ENCODE peak calls at places on chromosome 4, in five cellular contexts. B is breast epithelium, Z is A549, Y is endodermal cell, P is lower lobe of right lung. S is an unnamed sample.

GRCh38 chr4:158799013-158799770 is 30.4 kb downstream of the FNIP2 start:
- DNase-seq in B (no peak), P (no peak), Y (no peak), Z (no peak), S (no peak)

GRCh38 chr4:53682908-53683307 is 91.6 kb upstream of the LNX1 start:
- DNase-seq in P (no peak), B (no peak), Y (no peak), Z (no peak), S (no peak)

GRCh38 chr4:76546282-76547166 is 111.5 kb downstream of the SHROOM3 start:
- DNase-seq in B (no peak), Z (no peak), Y (peak; percentile 64), P (peak; percentile 50), S (peak; percentile 87)

GRCh38 chr4:8832130-8832930 is 39.3 kb downstream of the HMX1 start:
- DNase-seq in Y (peak; percentile 36), Z (no peak), B (peak; percentile 24), P (peak; percentile 14), S (no peak)

GRCh38 chr4:168221298-168221697 is 97.3 kb downstream of the DDX60 start:
- DNase-seq in Y (no peak), P (no peak), Z (no peak), B (no peak), S (no peak)

GRCh38 chr4:139782926-139783542 is 117.4 kb downstream of the MGST2 start:
- DNase-seq in B (no peak), Y (no peak), Z (no peak), P (no peak), S (no peak)

GRCh38 chr4:101191302-101192098 is 155.8 kb downstream of the PPP3CA start:
- DNase-seq in Y (peak; percentile 72), Z (peak; percentile 88), P (peak; percentile 47), B (peak; percentile 56), S (no peak)

GRCh38 chr4:113641025-113641431 is 120.5 kb downstream of the CAMK2D start:
- DNase-seq in Y (no peak), P (no peak), Z (peak; percentile 19), B (no peak), S (no peak)

GRCh38 chr4:103482893-103483292 is 236.9 kb downstream of the TACR3 start:
- DNase-seq in Y (no peak), P (no peak), B (no peak), Z (no peak), S (no peak)

GRCh38 chr4:150173420-150173819 is 95.2 kb downstream of the DCLK2 start:
- DNase-seq in B (no peak), Y (no peak), Z (no peak), P (no peak), S (no peak)

GRCh38 chr4:79964715-79965345 is 108.2 kb downstream of the ANTXR2 start:
- DNase-seq in Z (no peak), Y (peak; percentile 90), B (no peak), P (peak; percentile 37), S (no peak)

GRCh38 chr4:159191989-159192388 is 89.1 kb downstream of the RAPGEF2 start:
- DNase-seq in P (no peak), B (no peak), Y (peak; percentile 62), Z (peak; percentile 75), S (peak; percentile 21)

GRCh38 chr4:184409911-184410692 is 64.2 kb downstream of the IRF2 start:
- DNase-seq in P (no peak), Z (no peak), B (no peak), Y (no peak), S (no peak)

GRCh38 chr4:128782076-128782715 is 27.3 kb upstream of the JADE1 start:
- DNase-seq in Y (peak; percentile 78), Z (peak; percentile 38), B (no peak), P (no peak), S (no peak)

GRCh38 chr4:61204353-61204752 is 4.2 kb downstream of the ADGRL3 start:
- DNase-seq in B (no peak), P (no peak), Z (no peak), Y (no peak), S (no peak)

GRCh38 chr4:104815593-104816156 is 321.0 kb upstream of the CXXC4 start:
- DNase-seq in Z (peak; percentile 5), P (no peak), B (no peak), Y (no peak), S (no peak)

GRCh38 chr4:86092684-86093083 is 267.2 kb downstream of the MAPK10 start:
- DNase-seq in Z (peak; percentile 63), P (no peak), B (no peak), Y (no peak), S (no peak)

GRCh38 chr4:147689062-147689461 is 5.1 kb upstream of the PRMT9 start:
- DNase-seq in Z (no peak), Y (no peak), B (no peak), P (no peak), S (no peak)

GRCh38 chr4:140211693-140212092 is 57.7 kb upstream of the MAML3 start:
- DNase-seq in Z (no peak), P (no peak), B (no peak), Y (no peak), S (no peak)

GRCh38 chr4:53786632-53787031 is 195.3 kb upstream of the LNX1 start:
- DNase-seq in Y (no peak), B (no peak), Z (no peak), P (no peak), S (no peak)

GRCh38 chr4:95949136-95949765 is 109.4 kb downstream of the PDHA2 start:
- DNase-seq in Z (no peak), Y (no peak), B (no peak), P (no peak), S (no peak)

GRCh38 chr4:2337896-2338295 is 76.0 kb upstream of the MXD4 start:
- DNase-seq in B (peak; percentile 27), Z (no peak), Y (no peak), P (no peak), S (no peak)

GRCh38 chr4:151098191-151098590 is 1.2 kb upstream of the RPS3A start:
- DNase-seq in Z (no peak), Y (no peak), B (no peak), P (no peak), S (no peak)

GRCh38 chr4:85496933-85497332 is 22.0 kb downstream of the ARHGAP24 start:
- DNase-seq in P (no peak), Y (no peak), B (no peak), Z (peak; percentile 54), S (no peak)

GRCh38 chr4:159899596-159899995 is 796.7 kb downstream of the RAPGEF2 start:
- DNase-seq in Y (no peak), P (no peak), B (no peak), Z (peak; percentile 0), S (no peak)

GRCh38 chr4:139919513-139919912 is 234.5 kb downstream of the MAML3 start:
- DNase-seq in B (no peak), Z (peak; percentile 24), P (no peak), Y (no peak), S (peak; percentile 89)

GRCh38 chr4:126856906-126857305 is 775.9 kb upstream of the INTU start:
- DNase-seq in B (no peak), Z (no peak), P (no peak), Y (no peak), S (no peak)

GRCh38 chr4:57691370-57691769 is 581.2 kb upstream of the IGFBP7 start:
- DNase-seq in P (no peak), Z (no peak), Y (no peak), B (no peak), S (no peak)

GRCh38 chr4:185742766-185743165 is 69.2 kb downstream of the SORBS2 start:
- DNase-seq in Y (no peak), Z (no peak), P (no peak), B (no peak), S (peak; percentile 22)

GRCh38 chr4:108446554-108446953 is 173.8 kb upstream of the RPL34 start:
- DNase-seq in B (no peak), Z (no peak), P (no peak), Y (no peak), S (no peak)

GRCh38 chr4:186726440-186727148 is 2.9 kb upstream of the FAT1 start:
- DNase-seq in P (peak; percentile 65), B (peak; percentile 74), Z (peak; percentile 81), Y (peak; percentile 92), S (peak; percentile 87)

GRCh38 chr4:173990126-173990878 is 293.2 kb downstream of the FBXO8 start:
- DNase-seq in Z (peak; percentile 32), B (no peak), Y (peak; percentile 57), P (no peak), S (peak; percentile 10)
- H3K4me3 ChIP-seq in Z (no peak overlapping the region), B (no peak overlapping the region), Y (no peak overlapping the region), P (no peak overlapping the region), S (no peak overlapping the region)

DNA sequence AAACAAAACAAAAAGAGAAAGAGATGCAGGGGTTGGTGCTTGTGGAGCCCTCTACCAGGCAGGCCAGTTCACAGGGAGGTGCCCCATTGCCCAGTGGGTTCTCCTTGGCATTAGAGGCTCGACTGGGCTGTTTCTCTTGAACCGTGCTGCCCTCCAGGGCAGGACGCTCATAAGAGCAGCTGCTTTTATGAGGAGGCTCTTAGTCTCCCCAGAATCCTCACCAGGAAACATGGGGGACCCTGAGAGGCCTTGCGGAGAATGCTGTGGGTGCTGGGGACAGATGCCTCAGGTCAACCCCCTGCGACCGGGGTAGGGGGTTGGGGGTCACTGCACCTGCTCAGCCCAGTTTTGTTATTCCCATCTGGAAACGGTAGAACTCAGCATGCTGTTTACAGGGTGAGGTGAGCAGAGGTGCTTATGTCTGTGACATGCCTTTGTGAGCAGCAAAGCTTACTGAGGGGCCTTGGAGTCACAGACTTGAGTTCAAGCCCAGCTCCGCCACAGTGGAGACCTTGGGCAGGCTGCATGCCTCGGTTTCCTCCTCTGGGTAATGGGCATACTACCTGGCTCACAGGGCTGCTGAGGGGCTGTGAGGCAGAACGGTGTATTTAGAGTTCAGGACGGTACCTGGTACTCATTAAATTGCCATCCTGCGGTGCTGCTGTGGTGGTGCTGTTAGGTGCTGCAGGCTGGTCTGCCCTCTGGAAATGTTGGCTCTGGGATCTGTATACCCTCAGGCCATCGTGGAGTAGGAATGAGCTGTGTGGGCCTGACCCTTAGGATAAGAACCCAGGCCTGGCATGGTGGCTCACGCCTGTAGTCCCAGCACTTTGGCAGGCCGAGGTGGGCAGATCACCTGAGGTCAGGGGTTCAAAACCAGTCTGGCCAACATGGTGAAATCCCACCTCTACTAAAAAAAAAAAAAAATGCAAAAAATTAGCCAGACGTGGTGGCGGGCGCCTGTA is 5.7 kb downstream of the TBC1D14 start:
- DNase-seq in B (no peak), Z (no peak), P (no peak), Y (no peak), S (no peak)
- H3K4me1 ChIP-seq in B (peaks cover 22% of the 10 kb centered on the region), Z (peaks cover 46% of the 10 kb centered on the region), P (peaks cover 75% of the 10 kb centered on the region), Y (peaks cover 2% of the 10 kb centered on the region), S (peaks cover 13% of the 10 kb centered on the region)

DNA sequence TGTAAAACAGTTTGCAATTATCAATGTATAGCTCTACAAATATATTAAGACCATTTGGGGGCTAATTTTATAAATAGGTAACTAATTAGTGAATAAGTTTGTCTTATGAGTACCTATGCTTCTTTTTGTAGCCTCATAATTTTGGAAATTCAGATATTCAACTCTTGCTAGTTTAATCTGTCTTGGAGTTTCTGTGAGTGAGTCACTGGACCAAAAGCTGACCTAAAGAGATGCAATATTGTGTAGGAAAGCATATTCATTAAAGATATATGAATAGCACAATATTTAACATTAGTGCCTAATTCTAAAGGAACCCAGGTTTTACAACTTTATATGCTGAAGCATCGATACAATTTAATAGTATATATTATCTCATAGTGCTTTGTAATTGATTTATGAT is 161.3 kb upstream of the PCDH18 start:
- DNase-seq in Z (no peak), Y (no peak), P (no peak), B (no peak), S (no peak)
- H3K27ac ChIP-seq in Z (no peak overlapping the region), Y (no peak overlapping the region), P (no peak overlapping the region), B (no peak overlapping the region), S (no peak overlapping the region)

DNA sequence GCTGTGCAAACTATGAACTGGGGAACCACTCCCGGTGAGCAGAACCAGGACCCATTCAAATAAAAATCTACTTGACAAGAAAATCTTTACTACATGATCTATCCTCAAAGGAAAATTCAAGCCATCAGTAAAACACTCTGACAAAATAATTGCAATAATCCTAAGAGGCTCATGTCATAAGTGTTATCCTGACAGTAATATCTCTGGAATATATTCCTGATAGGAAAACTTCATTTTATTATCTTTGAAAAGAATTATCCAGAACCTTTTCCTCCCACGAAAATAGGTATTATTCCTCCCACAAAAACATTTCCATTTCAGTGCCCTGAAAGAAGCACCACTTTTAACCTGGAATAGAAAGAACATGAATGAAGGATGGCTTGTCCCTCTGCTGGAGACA is 357.7 kb upstream of the PCDH7 start:
- DNase-seq in P (no peak), Z (no peak), Y (no peak), B (no peak), S (no peak)
- H3K4me3 ChIP-seq in P (no peak overlapping the region), Z (no peak overlapping the region), Y (no peak overlapping the region), B (no peak overlapping the region), S (no peak overlapping the region)